ENCODE peak calls at places on chromosome 18, in five cellular contexts. M is AG04450; P is right cardiac atrium; N is coronary artery; I is CD4-positive, alpha-beta memory T cell. D is an unnamed sample.

GRCh38 chr18:22643731-22644130 is 226.0 kb upstream of the CTAGE1 start:
- DNase-seq in M (no peak), P (no peak), N (no peak), I (no peak), D (no peak)

GRCh38 chr18:1865869-1866268 is 705.4 kb downstream of the METTL4 start:
- DNase-seq in M (no peak), P (no peak), N (no peak), I (no peak), D (no peak)

GRCh38 chr18:3794537-3795348 is 344.8 kb downstream of the TGIF1 start:
- DNase-seq in M (peak), P (no peak), N (no peak), I (no peak), D (peak)

GRCh38 chr18:77004555-77005380 is 127.8 kb downstream of the MBP start:
- DNase-seq in M (no peak), P (peak), N (no peak), I (peak), D (no peak)

GRCh38 chr18:22378672-22379282 is 38.9 kb downstream of the CTAGE1 start:
- DNase-seq in M (no peak), P (peak), N (no peak), I (peak), D (peak)

GRCh38 chr18:31774960-31775359 is 14.3 kb upstream of the SLC25A52 start:
- DNase-seq in M (no peak), P (no peak), N (no peak), I (no peak), D (no peak)

GRCh38 chr18:27645929-27646328 is 460.8 kb upstream of the CHST9 start:
- DNase-seq in M (no peak), P (no peak), N (no peak), I (no peak), D (no peak)

GRCh38 chr18:3304832-3305231 is 42.9 kb downstream of the MYL12B start:
- DNase-seq in M (no peak), P (no peak), N (no peak), I (no peak), D (no peak)

GRCh38 chr18:475202-475624 is 25.3 kb downstream of the COLEC12 start:
- DNase-seq in M (no peak), P (peak), N (no peak), I (no peak), D (peak)

GRCh38 chr18:58505181-58505580 is 123.7 kb downstream of the ALPK2 start:
- DNase-seq in M (no peak), P (no peak), N (no peak), I (peak), D (no peak)

GRCh38 chr18:28116461-28116860 is 60.5 kb downstream of the CDH2 start:
- DNase-seq in M (no peak), P (no peak), N (no peak), I (no peak), D (no peak)

GRCh38 chr18:44679912-44680270 is 797 bp upstream of the SETBP1 start:
- DNase-seq in M (no peak), P (peak), N (no peak), I (peak), D (no peak)

GRCh38 chr18:60809937-60810336 is 437.4 kb upstream of the MC4R start:
- DNase-seq in M (no peak), P (no peak), N (no peak), I (no peak), D (no peak)

GRCh38 chr18:59052965-59053960 is 86.4 kb upstream of the SEC11C start:
- DNase-seq in M (no peak), P (no peak), N (peak), I (no peak), D (no peak)

GRCh38 chr18:48218285-48219022 is 190.7 kb downstream of the ZBTB7C start:
- DNase-seq in M (no peak), P (no peak), N (no peak), I (no peak), D (no peak)

GRCh38 chr18:62329676-62330454 is 4.8 kb downstream of the TNFRSF11A start:
- DNase-seq in M (peak), P (peak), N (no peak), I (no peak), D (no peak)

GRCh38 chr18:23837591-23837990 is 148.3 kb downstream of the LAMA3 start:
- DNase-seq in M (no peak), P (peak), N (no peak), I (no peak), D (no peak)

GRCh38 chr18:2978626-2979025 is 34.3 kb downstream of the LPIN2 start:
- DNase-seq in M (peak), P (no peak), N (no peak), I (no peak), D (no peak)

GRCh38 chr18:60259052-60259681 is 113.4 kb downstream of the MC4R start:
- DNase-seq in M (no peak), P (no peak), N (no peak), I (no peak), D (peak)

GRCh38 chr18:63320690-63321265 is 1.2 kb upstream of the BCL2 start:
- DNase-seq in M (no peak), P (no peak), N (peak), I (peak), D (no peak)

GRCh38 chr18:44841769-44842587 is 161.3 kb downstream of the SETBP1 start:
- DNase-seq in M (no peak), P (no peak), N (no peak), I (no peak), D (no peak)

GRCh38 chr18:68104036-68104435 is 587.5 kb upstream of the DSEL start:
- DNase-seq in M (no peak), P (no peak), N (no peak), I (no peak), D (no peak)

GRCh38 chr18:32091724-32092421 is at the start of gene RNF138:
- DNase-seq in M (peak), P (peak), N (peak), I (peak), D (no peak)

GRCh38 chr18:35376393-35376741 is 770 bp downstream of the ZNF396 start:
- DNase-seq in M (no peak), P (peak), N (no peak), I (peak), D (no peak)

GRCh38 chr18:77115461-77115907 is 17.1 kb downstream of the MBP start:
- DNase-seq in M (no peak), P (peak), N (no peak), I (no peak), D (no peak)

GRCh38 chr18:67217551-67218166 is 298.9 kb downstream of the DSEL start:
- DNase-seq in M (peak), P (no peak), N (no peak), I (peak), D (peak)

GRCh38 chr18:77178559-77178958 is 46.0 kb upstream of the MBP start:
- DNase-seq in M (no peak), P (no peak), N (no peak), I (no peak), D (no peak)

GRCh38 chr18:48983793-48984437 is 33.1 kb upstream of the SMAD7 start:
- DNase-seq in M (no peak), P (peak), N (no peak), I (no peak), D (no peak)

GRCh38 chr18:56276466-56276865 is 361.9 kb downstream of the TXNL1 start:
- DNase-seq in M (no peak), P (no peak), N (no peak), I (no peak), D (no peak)

GRCh38 chr18:63511285-63511684 is 30.9 kb upstream of the SERPINB12 start:
- DNase-seq in M (peak), P (no peak), N (no peak), I (no peak), D (peak)

GRCh38 chr18:59517446-59518171 is 158.5 kb upstream of the LMAN1 start:
- DNase-seq in M (no peak), P (no peak), N (no peak), I (no peak), D (no peak)

GRCh38 chr18:62287753-62288668 is 37.1 kb upstream of the TNFRSF11A start:
- DNase-seq in M (no peak), P (no peak), N (no peak), I (no peak), D (no peak)

GRCh38 chr18:44500820-44501670 is 179.6 kb upstream of the SETBP1 start:
- DNase-seq in M (no peak), P (no peak), N (no peak), I (no peak), D (no peak)

GRCh38 chr18:27749189-27749588 is 427.7 kb downstream of the CDH2 start:
- DNase-seq in M (no peak), P (no peak), N (no peak), I (no peak), D (no peak)

GRCh38 chr18:55856191-55856590 is 268.2 kb upstream of the TCF4 start:
- DNase-seq in M (peak), P (no peak), N (no peak), I (no peak), D (peak)

GRCh38 chr18:75070625-75071483 is 138.1 kb downstream of the PTGR3 start:
- DNase-seq in M (peak), P (peak), N (no peak), I (peak), D (peak)

GRCh38 chr18:2897015-2897414 is 50.2 kb downstream of the EMILIN2 start:
- DNase-seq in M (no peak), P (no peak), N (no peak), I (no peak), D (no peak)

GRCh38 chr18:28168725-28169124 is 8.2 kb downstream of the CDH2 start:
- DNase-seq in M (no peak), P (no peak), N (no peak), I (no peak), D (no peak)

GRCh38 chr18:24630346-24630880 is 170.0 kb downstream of the HRH4 start:
- DNase-seq in M (no peak), P (no peak), N (no peak), I (no peak), D (no peak)

GRCh38 chr18:11578799-11579198 is 30.6 kb upstream of the SLC35G4 start:
- DNase-seq in M (no peak), P (no peak), N (no peak), I (no peak), D (no peak)

GRCh38 chr18:11585596-11585995 is 23.8 kb upstream of the SLC35G4 start:
- DNase-seq in M (no peak), P (no peak), N (no peak), I (no peak), D (no peak)

GRCh38 chr18:11579916-11580315 is 29.5 kb upstream of the SLC35G4 start:
- DNase-seq in M (no peak), P (no peak), N (no peak), I (no peak), D (no peak)

GRCh38 chr18:11577271-11578112 is 31.9 kb upstream of the SLC35G4 start:
- DNase-seq in M (no peak), P (no peak), N (no peak), I (peak), D (no peak)

GRCh38 chr18:11581286-11581685 is 28.1 kb upstream of the SLC35G4 start:
- DNase-seq in M (no peak), P (no peak), N (no peak), I (no peak), D (no peak)
- H3K4me3 ChIP-seq in M (no peak), P (no peak), N (no peak), I (no peak), D (no peak)

GRCh38 chr18:7565677-7566076 is 1.4 kb upstream of the PTPRM start:
- DNase-seq in M (no peak), P (no peak), N (no peak), I (no peak), D (no peak)
- H3K4me3 ChIP-seq in M (peak), P (peak), N (peak), I (no peak), D (no peak)

GRCh38 chr18:12238861-12239260 is 15.3 kb upstream of the CIDEA start:
- DNase-seq in M (no peak), P (no peak), N (no peak), I (no peak), D (no peak)
- H3K4me3 ChIP-seq in M (no peak), P (no peak), N (no peak), I (no peak), D (no peak)

GRCh38 chr18:14285053-14285452 is 152.8 kb upstream of the ZNF519 start:
- DNase-seq in M (no peak), P (no peak), N (no peak), I (no peak), D (no peak)
- H3K4me3 ChIP-seq in M (no peak), P (no peak), N (no peak), I (no peak), D (no peak)

GRCh38 chr18:34320267-34320666 is 95.6 kb upstream of the NOL4 start:
- DNase-seq in M (no peak), P (no peak), N (no peak), I (no peak), D (no peak)
- H3K4me3 ChIP-seq in M (no peak), P (no peak), N (no peak), I (no peak), D (no peak)

GRCh38 chr18:50632895-50633515 is 73.1 kb downstream of the MAPK4 start:
- DNase-seq in M (no peak), P (no peak), N (peak), I (no peak), D (no peak)
- H3K4me3 ChIP-seq in M (no peak), P (no peak), N (no peak), I (no peak), D (no peak)

GRCh38 chr18:26215247-26215970 is 10.8 kb upstream of the TAF4B start:
- DNase-seq in M (no peak), P (no peak), N (no peak), I (peak), D (no peak)
- H3K4me3 ChIP-seq in M (no peak), P (no peak), N (no peak), I (peak), D (no peak)